ENCODE peak calls at places on chromosome 5, in nine cellular contexts. One of them, this sample, is unnamed.

GRCh38 chr5:14581891-14582796 is 552 bp downstream of the OTULINL start:
- DNase-seq in GM03348: peak
- DNase-seq in stimulated activated CD8-positive, alpha-beta memory T cell treated with anti-CD3 and anti-CD28 coated beads, Interleukin-7, amount 100 ng/mL, for 4 hours: peak
- DNase-seq in H1: peak
- DNase-seq in NCI-H1694 treated with DMSO at 0.1 percent for 48 hours: peak
- DNase-seq in heart right ventricle: peak
- DNase-seq in nephron progenitor cell: peak
- DNase-seq in bronchial epithelial cell: peak
- DNase-seq in H54: no peak
- DNase-seq in this sample: peak

GRCh38 chr5:104370523-104370922 is 807.9 kb upstream of the NUDT12 start:
- DNase-seq in GM03348: no peak
- DNase-seq in bronchial epithelial cell: peak
- DNase-seq in nephron progenitor cell: no peak
- DNase-seq in NCI-H1694 treated with DMSO at 0.1 percent for 48 hours: no peak
- DNase-seq in stimulated activated CD8-positive, alpha-beta memory T cell treated with anti-CD3 and anti-CD28 coated beads, Interleukin-7, amount 100 ng/mL, for 4 hours: no peak
- DNase-seq in H54: no peak
- DNase-seq in H1: no peak
- DNase-seq in heart right ventricle: no peak
- DNase-seq in this sample: no peak

GRCh38 chr5:116521173-116521872 is 53.3 kb downstream of the SEMA6A start:
- DNase-seq in H1: no peak
- DNase-seq in heart right ventricle: peak
- DNase-seq in stimulated activated CD8-positive, alpha-beta memory T cell treated with anti-CD3 and anti-CD28 coated beads, Interleukin-7, amount 100 ng/mL, for 4 hours: no peak
- DNase-seq in NCI-H1694 treated with DMSO at 0.1 percent for 48 hours: no peak
- DNase-seq in bronchial epithelial cell: peak
- DNase-seq in GM03348: no peak
- DNase-seq in H54: no peak
- DNase-seq in nephron progenitor cell: no peak
- DNase-seq in this sample: no peak

GRCh38 chr5:114387433-114387832 is 25.6 kb downstream of the KCNN2 start:
- DNase-seq in stimulated activated CD8-positive, alpha-beta memory T cell treated with anti-CD3 and anti-CD28 coated beads, Interleukin-7, amount 100 ng/mL, for 4 hours: no peak
- DNase-seq in H1: no peak
- DNase-seq in H54: no peak
- DNase-seq in GM03348: no peak
- DNase-seq in heart right ventricle: no peak
- DNase-seq in bronchial epithelial cell: no peak
- DNase-seq in NCI-H1694 treated with DMSO at 0.1 percent for 48 hours: no peak
- DNase-seq in nephron progenitor cell: no peak
- DNase-seq in this sample: no peak

GRCh38 chr5:55411881-55412280 is 104.1 kb downstream of the MTREX start:
- DNase-seq in H54: no peak
- DNase-seq in heart right ventricle: no peak
- DNase-seq in NCI-H1694 treated with DMSO at 0.1 percent for 48 hours: no peak
- DNase-seq in H1: no peak
- DNase-seq in stimulated activated CD8-positive, alpha-beta memory T cell treated with anti-CD3 and anti-CD28 coated beads, Interleukin-7, amount 100 ng/mL, for 4 hours: no peak
- DNase-seq in nephron progenitor cell: no peak
- DNase-seq in bronchial epithelial cell: no peak
- DNase-seq in GM03348: no peak
- DNase-seq in this sample: no peak

GRCh38 chr5:158573829-158574228 is 525.9 kb downstream of the EBF1 start:
- DNase-seq in heart right ventricle: no peak
- DNase-seq in H1: no peak
- DNase-seq in H54: no peak
- DNase-seq in GM03348: no peak
- DNase-seq in stimulated activated CD8-positive, alpha-beta memory T cell treated with anti-CD3 and anti-CD28 coated beads, Interleukin-7, amount 100 ng/mL, for 4 hours: no peak
- DNase-seq in nephron progenitor cell: no peak
- DNase-seq in NCI-H1694 treated with DMSO at 0.1 percent for 48 hours: no peak
- DNase-seq in bronchial epithelial cell: no peak
- DNase-seq in this sample: no peak

GRCh38 chr5:168365581-168366081 is 74.2 kb downstream of the WWC1 start:
- DNase-seq in nephron progenitor cell: peak
- DNase-seq in stimulated activated CD8-positive, alpha-beta memory T cell treated with anti-CD3 and anti-CD28 coated beads, Interleukin-7, amount 100 ng/mL, for 4 hours: no peak
- DNase-seq in heart right ventricle: no peak
- DNase-seq in NCI-H1694 treated with DMSO at 0.1 percent for 48 hours: no peak
- DNase-seq in GM03348: peak
- DNase-seq in H1: peak
- DNase-seq in H54: no peak
- DNase-seq in bronchial epithelial cell: peak
- DNase-seq in this sample: no peak

GRCh38 chr5:82821978-82822927 is 254.9 kb downstream of the TMEM167A start:
- DNase-seq in heart right ventricle: no peak
- DNase-seq in H1: no peak
- DNase-seq in NCI-H1694 treated with DMSO at 0.1 percent for 48 hours: no peak
- DNase-seq in nephron progenitor cell: no peak
- DNase-seq in stimulated activated CD8-positive, alpha-beta memory T cell treated with anti-CD3 and anti-CD28 coated beads, Interleukin-7, amount 100 ng/mL, for 4 hours: no peak
- DNase-seq in GM03348: no peak
- DNase-seq in H54: no peak
- DNase-seq in bronchial epithelial cell: peak
- DNase-seq in this sample: no peak

GRCh38 chr5:150412319-150413175 is at the start of gene CD74:
- DNase-seq in bronchial epithelial cell: peak
- DNase-seq in H54: no peak
- DNase-seq in heart right ventricle: peak
- DNase-seq in NCI-H1694 treated with DMSO at 0.1 percent for 48 hours: no peak
- DNase-seq in GM03348: peak
- DNase-seq in stimulated activated CD8-positive, alpha-beta memory T cell treated with anti-CD3 and anti-CD28 coated beads, Interleukin-7, amount 100 ng/mL, for 4 hours: peak
- DNase-seq in H1: peak
- DNase-seq in nephron progenitor cell: peak
- DNase-seq in this sample: peak

GRCh38 chr5:165130656-165131055 is 1625.2 kb downstream of the MAT2B start:
- DNase-seq in H54: no peak
- DNase-seq in GM03348: no peak
- DNase-seq in NCI-H1694 treated with DMSO at 0.1 percent for 48 hours: no peak
- DNase-seq in nephron progenitor cell: no peak
- DNase-seq in bronchial epithelial cell: no peak
- DNase-seq in H1: no peak
- DNase-seq in heart right ventricle: no peak
- DNase-seq in stimulated activated CD8-positive, alpha-beta memory T cell treated with anti-CD3 and anti-CD28 coated beads, Interleukin-7, amount 100 ng/mL, for 4 hours: no peak
- DNase-seq in this sample: no peak

GRCh38 chr5:62742214-62742613 is 163.6 kb downstream of the LRRC70 start:
- DNase-seq in H54: no peak
- DNase-seq in nephron progenitor cell: no peak
- DNase-seq in H1: no peak
- DNase-seq in GM03348: no peak
- DNase-seq in heart right ventricle: no peak
- DNase-seq in bronchial epithelial cell: no peak
- DNase-seq in NCI-H1694 treated with DMSO at 0.1 percent for 48 hours: no peak
- DNase-seq in stimulated activated CD8-positive, alpha-beta memory T cell treated with anti-CD3 and anti-CD28 coated beads, Interleukin-7, amount 100 ng/mL, for 4 hours: no peak
- DNase-seq in this sample: no peak

GRCh38 chr5:671459-672328 is 21.5 kb downstream of the TPPP start:
- DNase-seq in GM03348: peak
- DNase-seq in H1: peak
- DNase-seq in nephron progenitor cell: peak
- DNase-seq in bronchial epithelial cell: peak
- DNase-seq in NCI-H1694 treated with DMSO at 0.1 percent for 48 hours: peak
- DNase-seq in heart right ventricle: peak
- DNase-seq in stimulated activated CD8-positive, alpha-beta memory T cell treated with anti-CD3 and anti-CD28 coated beads, Interleukin-7, amount 100 ng/mL, for 4 hours: peak
- DNase-seq in H54: peak
- DNase-seq in this sample: peak

GRCh38 chr5:150070821-150071220 is 15.5 kb downstream of the CSF1R start:
- DNase-seq in GM03348: no peak
- DNase-seq in H1: no peak
- DNase-seq in H54: no peak
- DNase-seq in nephron progenitor cell: no peak
- DNase-seq in NCI-H1694 treated with DMSO at 0.1 percent for 48 hours: no peak
- DNase-seq in heart right ventricle: no peak
- DNase-seq in stimulated activated CD8-positive, alpha-beta memory T cell treated with anti-CD3 and anti-CD28 coated beads, Interleukin-7, amount 100 ng/mL, for 4 hours: no peak
- DNase-seq in bronchial epithelial cell: no peak
- DNase-seq in this sample: no peak

GRCh38 chr5:1011226-1011631 is 2.6 kb downstream of the NKD2 start:
- DNase-seq in stimulated activated CD8-positive, alpha-beta memory T cell treated with anti-CD3 and anti-CD28 coated beads, Interleukin-7, amount 100 ng/mL, for 4 hours: no peak
- DNase-seq in H1: peak
- DNase-seq in H54: no peak
- DNase-seq in heart right ventricle: no peak
- DNase-seq in GM03348: no peak
- DNase-seq in nephron progenitor cell: peak
- DNase-seq in bronchial epithelial cell: peak
- DNase-seq in NCI-H1694 treated with DMSO at 0.1 percent for 48 hours: peak
- DNase-seq in this sample: peak

GRCh38 chr5:174147551-174147950 is 102.0 kb downstream of the NSG2 start:
- DNase-seq in bronchial epithelial cell: no peak
- DNase-seq in H54: no peak
- DNase-seq in NCI-H1694 treated with DMSO at 0.1 percent for 48 hours: no peak
- DNase-seq in H1: no peak
- DNase-seq in nephron progenitor cell: no peak
- DNase-seq in heart right ventricle: no peak
- DNase-seq in GM03348: no peak
- DNase-seq in stimulated activated CD8-positive, alpha-beta memory T cell treated with anti-CD3 and anti-CD28 coated beads, Interleukin-7, amount 100 ng/mL, for 4 hours: no peak
- DNase-seq in this sample: no peak

GRCh38 chr5:141825836-141826560 is 52.2 kb downstream of the PCDH1 start:
- DNase-seq in GM03348: peak
- DNase-seq in heart right ventricle: no peak
- DNase-seq in nephron progenitor cell: no peak
- DNase-seq in H1: no peak
- DNase-seq in NCI-H1694 treated with DMSO at 0.1 percent for 48 hours: peak
- DNase-seq in H54: peak
- DNase-seq in stimulated activated CD8-positive, alpha-beta memory T cell treated with anti-CD3 and anti-CD28 coated beads, Interleukin-7, amount 100 ng/mL, for 4 hours: no peak
- DNase-seq in bronchial epithelial cell: no peak
- DNase-seq in this sample: peak

GRCh38 chr5:84260939-84261338 is 123.7 kb downstream of the EDIL3 start:
- DNase-seq in H54: no peak
- DNase-seq in nephron progenitor cell: no peak
- DNase-seq in heart right ventricle: no peak
- DNase-seq in GM03348: no peak
- DNase-seq in bronchial epithelial cell: no peak
- DNase-seq in NCI-H1694 treated with DMSO at 0.1 percent for 48 hours: no peak
- DNase-seq in H1: no peak
- DNase-seq in stimulated activated CD8-positive, alpha-beta memory T cell treated with anti-CD3 and anti-CD28 coated beads, Interleukin-7, amount 100 ng/mL, for 4 hours: no peak
- DNase-seq in this sample: no peak

GRCh38 chr5:147445093-147445492 is 64.8 kb downstream of the DPYSL3 start:
- DNase-seq in GM03348: no peak
- DNase-seq in bronchial epithelial cell: no peak
- DNase-seq in H54: no peak
- DNase-seq in heart right ventricle: no peak
- DNase-seq in nephron progenitor cell: no peak
- DNase-seq in NCI-H1694 treated with DMSO at 0.1 percent for 48 hours: no peak
- DNase-seq in stimulated activated CD8-positive, alpha-beta memory T cell treated with anti-CD3 and anti-CD28 coated beads, Interleukin-7, amount 100 ng/mL, for 4 hours: no peak
- DNase-seq in H1: no peak
- DNase-seq in this sample: no peak

GRCh38 chr5:64838803-64839202 is 70.1 kb downstream of the CWC27 start:
- DNase-seq in heart right ventricle: no peak
- DNase-seq in nephron progenitor cell: no peak
- DNase-seq in NCI-H1694 treated with DMSO at 0.1 percent for 48 hours: no peak
- DNase-seq in stimulated activated CD8-positive, alpha-beta memory T cell treated with anti-CD3 and anti-CD28 coated beads, Interleukin-7, amount 100 ng/mL, for 4 hours: no peak
- DNase-seq in H1: no peak
- DNase-seq in H54: no peak
- DNase-seq in GM03348: no peak
- DNase-seq in bronchial epithelial cell: peak
- DNase-seq in this sample: no peak

GRCh38 chr5:14453486-14453885 is 128.1 kb upstream of the OTULINL start:
- DNase-seq in NCI-H1694 treated with DMSO at 0.1 percent for 48 hours: no peak
- DNase-seq in bronchial epithelial cell: no peak
- DNase-seq in H54: no peak
- DNase-seq in nephron progenitor cell: no peak
- DNase-seq in H1: no peak
- DNase-seq in stimulated activated CD8-positive, alpha-beta memory T cell treated with anti-CD3 and anti-CD28 coated beads, Interleukin-7, amount 100 ng/mL, for 4 hours: no peak
- DNase-seq in heart right ventricle: no peak
- DNase-seq in GM03348: peak
- DNase-seq in this sample: no peak

GRCh38 chr5:108418172-108418571 is 36.3 kb upstream of the FBXL17 start:
- DNase-seq in stimulated activated CD8-positive, alpha-beta memory T cell treated with anti-CD3 and anti-CD28 coated beads, Interleukin-7, amount 100 ng/mL, for 4 hours: no peak
- DNase-seq in nephron progenitor cell: no peak
- DNase-seq in H54: no peak
- DNase-seq in GM03348: no peak
- DNase-seq in NCI-H1694 treated with DMSO at 0.1 percent for 48 hours: no peak
- DNase-seq in heart right ventricle: peak
- DNase-seq in H1: no peak
- DNase-seq in bronchial epithelial cell: no peak
- DNase-seq in this sample: no peak

This sample was measured in RPMI8226.